ENCODE peak calls at places on chromosome 15, in eight cellular contexts. T is suprapubic skin, B is adrenal gland, C is ovary, G is heart left ventricle, L is sigmoid colon, W is body of pancreas, E is A549. D is an unnamed sample.

GRCh38 chr15:40843885-40844542 is at the start of gene SPINT1:
- DNase-seq in W (peak; percentile 73), G (no peak), T (no peak), E (no peak), C (no peak), B (no peak), L (no peak), D (no peak)

GRCh38 chr15:40933520-40933904 is 4.4 kb downstream of the DLL4 start:
- DNase-seq in E (no peak), G (no peak), C (no peak), T (no peak), L (no peak), W (no peak), B (no peak), D (no peak)

GRCh38 chr15:89383635-89384604 is 49.3 kb upstream of the POLG start:
- DNase-seq in B (peak; percentile 76), E (peak; percentile 56), G (peak; percentile 72), C (peak; percentile 66), L (peak; percentile 93), W (no peak), T (no peak), D (no peak)

GRCh38 chr15:41683955-41684354 is 23.8 kb downstream of the MGA start:
- DNase-seq in L (no peak), C (no peak), T (no peak), G (no peak), B (no peak), W (no peak), E (no peak), D (no peak)

GRCh38 chr15:89870688-89871288 is 23.0 kb downstream of the AP3S2 start:
- DNase-seq in E (no peak), W (peak; percentile 38), B (no peak), G (no peak), C (no peak), L (no peak), T (no peak), D (no peak)

GRCh38 chr15:47778263-47778770 is 61.0 kb downstream of the SEMA6D start:
- DNase-seq in E (no peak), B (no peak), C (no peak), G (no peak), W (no peak), T (no peak), L (no peak), D (no peak)

GRCh38 chr15:45387379-45388007 is 9.1 kb upstream of the GATM start:
- DNase-seq in L (no peak), B (no peak), E (peak; percentile 7), T (no peak), W (peak; percentile 57), C (no peak), G (no peak), D (no peak)

GRCh38 chr15:28023933-28024888 is 74.9 kb downstream of the OCA2 start:
- DNase-seq in T (no peak), C (no peak), B (no peak), W (no peak), G (no peak), L (no peak), E (no peak), D (no peak)

GRCh38 chr15:82044373-82045178 is 1.2 kb downstream of the MEX3B start:
- DNase-seq in C (peak; percentile 53), L (peak; percentile 79), T (peak; percentile 81), B (peak; percentile 53), G (peak; percentile 51), W (peak; percentile 13), E (peak; percentile 37), D (no peak)

GRCh38 chr15:29860872-29861271 is 38.6 kb upstream of the TJP1 start:
- DNase-seq in W (no peak), C (no peak), T (no peak), B (no peak), L (no peak), E (no peak), G (no peak), D (no peak)

GRCh38 chr15:45186771-45187577 is 792 bp downstream of the SHF start:
- DNase-seq in C (peak; percentile 57), G (no peak), B (no peak), T (peak; percentile 79), L (no peak), E (no peak), W (no peak), D (no peak)

GRCh38 chr15:48005921-48006541 is 114.8 kb upstream of the SLC24A5 start:
- DNase-seq in B (no peak), L (no peak), C (no peak), W (no peak), E (no peak), G (peak; percentile 23), T (peak; percentile 81), D (no peak)

DNA sequence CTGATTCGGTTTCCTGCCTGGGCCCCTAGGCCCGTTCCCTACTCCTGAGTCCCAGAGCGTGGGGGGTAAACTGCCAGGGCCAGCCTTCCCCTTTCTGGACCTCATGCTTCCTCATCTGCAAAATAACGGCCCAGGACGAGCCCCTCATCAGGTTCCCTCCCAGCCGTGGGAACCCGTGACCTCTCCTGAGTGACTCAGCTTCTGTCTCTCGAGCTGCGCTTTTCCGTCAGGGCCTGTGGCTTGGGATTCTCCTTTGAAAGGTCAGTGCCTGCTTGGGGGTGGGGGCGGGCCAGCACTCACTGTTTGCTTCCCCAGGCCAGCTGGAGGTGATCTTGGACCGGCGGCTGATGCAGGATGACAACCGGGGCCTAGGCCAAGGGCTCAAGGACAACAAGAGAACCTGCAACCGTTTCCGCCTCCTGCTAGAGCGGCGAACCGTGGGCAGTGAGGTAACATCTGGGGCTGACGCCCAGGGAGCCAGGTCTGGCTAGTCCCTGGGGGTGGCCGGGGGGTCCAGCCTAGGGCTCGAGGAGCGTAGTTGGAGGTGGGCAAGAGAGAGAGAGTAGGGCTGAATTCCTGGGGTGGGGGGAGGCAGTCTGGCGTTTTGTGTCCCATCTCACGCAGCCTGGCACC is 12.8 kb downstream of the MAN2A2 start:
- DNase-seq in B (peak; percentile 92), T (no peak), E (no peak), G (peak; percentile 69), C (no peak), W (peak; percentile 78), L (peak; percentile 85), D (no peak)
- H3K4me3 ChIP-seq in B (no peak overlapping the region), T (no peak overlapping the region), E (no peak overlapping the region), G (no peak overlapping the region), C (no peak overlapping the region), W (no peak overlapping the region), L (no peak overlapping the region), D (no peak overlapping the region)

DNA sequence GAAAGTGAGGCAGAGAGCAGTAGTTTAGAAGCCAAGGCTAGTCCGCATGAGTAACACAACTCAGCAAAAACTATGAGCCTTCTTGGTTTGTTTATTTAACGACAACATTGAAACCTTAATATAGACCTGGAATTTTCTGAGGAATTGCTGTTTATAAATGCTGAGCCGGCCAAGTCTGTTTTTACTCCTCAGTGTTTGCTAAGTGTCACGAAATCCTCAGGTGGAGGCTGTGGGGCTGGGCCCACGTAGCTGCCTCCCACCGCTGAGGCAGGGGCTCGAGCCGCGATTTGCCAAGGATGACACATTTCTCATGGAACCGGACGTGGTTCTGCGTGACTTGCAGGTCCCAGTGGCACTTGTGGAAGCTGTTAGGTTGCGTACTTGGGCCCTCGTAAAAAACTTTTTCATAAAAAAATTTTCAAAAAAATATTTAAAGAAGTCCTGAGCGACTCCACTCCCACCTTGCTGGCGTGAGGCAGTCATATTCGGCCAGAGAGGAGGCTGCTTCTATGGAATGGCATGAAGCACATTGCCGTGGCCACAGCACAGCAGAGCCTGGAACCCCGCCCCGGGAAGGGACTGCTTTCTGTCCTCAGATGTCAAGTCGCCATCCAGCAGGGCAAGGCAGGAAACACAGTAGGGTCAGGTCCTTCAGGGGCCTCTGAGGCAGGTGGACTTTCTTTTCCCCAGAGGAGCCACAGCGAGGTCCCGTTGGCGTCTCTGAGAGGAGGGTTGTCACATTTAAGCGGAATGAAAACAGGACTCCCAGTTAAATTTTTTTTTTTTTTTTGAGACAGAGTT is 64.8 kb upstream of the PCSK6 start:
- DNase-seq in B (no peak), G (no peak), L (peak; percentile 67), C (no peak), E (no peak), W (no peak), T (no peak), D (peak; percentile 70)
- H3K4me1 ChIP-seq in B (no peaks in the 10 kb centered on the region), G (no peaks in the 10 kb centered on the region), L (peaks cover 11% of the 10 kb centered on the region), C (no peaks in the 10 kb centered on the region), E (peaks cover 11% of the 10 kb centered on the region), W (no peaks in the 10 kb centered on the region), T (no peaks in the 10 kb centered on the region), D (no peaks in the 10 kb centered on the region)

DNA sequence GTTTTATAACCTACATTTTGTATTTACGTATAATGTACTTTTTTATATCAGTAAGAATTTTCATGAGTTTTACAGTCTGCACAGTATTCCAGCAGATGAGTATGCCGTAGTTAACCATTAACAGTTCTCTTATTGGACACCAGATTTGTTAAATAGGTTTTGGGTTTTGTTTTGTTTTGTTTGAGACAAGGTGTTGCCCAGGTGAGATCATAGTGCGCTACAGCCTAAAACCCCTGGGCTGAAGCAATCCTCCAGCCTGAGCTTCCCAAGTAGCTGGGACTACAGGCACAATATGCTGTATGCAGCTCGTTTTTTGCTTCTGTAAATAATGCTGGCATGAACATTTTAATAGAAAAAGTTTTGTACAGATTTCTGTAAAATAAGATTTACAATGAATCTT is 88.6 kb upstream of the CHD2 start:
- DNase-seq in T (peak; percentile 41), G (no peak), L (no peak), C (no peak), B (peak; percentile 38), E (peak; percentile 80), W (peak; percentile 90), D (no peak)
- TF ChIP-seq POLR2A in T (no peak), G (no peak), L (no peak), C (no peak), B (no peak), E (no peak), W (peak; percentile 25), D (no peak)

DNA sequence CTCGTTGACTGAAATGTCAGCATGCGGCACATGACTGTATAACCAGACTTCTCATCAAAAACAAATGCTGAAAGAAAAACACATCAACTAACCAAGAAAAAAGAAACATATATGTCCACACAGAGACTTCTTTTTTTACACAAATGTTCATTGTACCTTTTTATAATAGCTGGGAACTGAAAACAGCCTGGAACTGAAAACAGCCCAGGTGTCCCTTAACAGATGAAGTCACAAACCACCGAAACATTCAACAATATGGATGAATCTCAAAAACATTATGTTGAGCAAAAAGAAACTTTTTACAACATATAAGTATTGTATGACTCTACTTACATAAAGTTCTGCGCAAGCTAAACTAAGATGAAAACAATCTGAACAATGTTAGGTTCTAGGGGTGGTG is 20.6 kb downstream of the UBE3A start:
- DNase-seq in T (no peak), W (no peak), G (no peak), C (no peak), B (no peak), E (no peak), L (no peak), D (no peak)
- H3K4me3 ChIP-seq in T (no peak overlapping the region), W (no peak overlapping the region), G (no peak overlapping the region), C (no peak overlapping the region), B (no peak overlapping the region), E (no peak overlapping the region), L (no peak overlapping the region), D (no peak overlapping the region)

DNA sequence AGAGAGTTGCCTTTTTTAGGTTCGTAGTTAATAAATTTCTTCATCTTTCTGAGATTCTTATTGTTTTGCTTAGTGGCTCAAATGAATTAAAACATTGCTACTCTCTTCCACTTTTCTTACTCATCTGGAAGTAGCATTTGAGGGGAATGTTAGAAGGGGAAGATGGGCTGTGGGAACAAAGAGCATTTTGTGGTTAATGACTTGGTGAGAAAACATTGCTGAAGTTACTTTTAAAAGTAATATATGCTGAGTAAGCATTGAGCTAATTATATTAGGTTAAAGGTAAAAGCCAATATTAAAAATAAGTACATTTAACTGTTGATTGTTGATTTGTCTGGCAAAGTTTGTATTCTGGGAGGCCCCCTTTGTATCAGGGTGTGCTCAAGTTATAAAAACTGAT is 5.7 kb downstream of the MORF4L1 start:
- DNase-seq in L (no peak), W (no peak), E (no peak), T (no peak), C (no peak), G (no peak), B (no peak), D (no peak)
- H3K4me1 ChIP-seq in L (peaks cover 81% of the 10 kb centered on the region), W (peaks cover 72% of the 10 kb centered on the region), E (peaks cover 71% of the 10 kb centered on the region), T (peaks cover 70% of the 10 kb centered on the region), C (peaks cover 12% of the 10 kb centered on the region), G (peaks cover 79% of the 10 kb centered on the region), B (peaks cover 44% of the 10 kb centered on the region), D (peaks cover 88% of the 10 kb centered on the region)

D was measured in vagina.